ENCODE peak calls at places on chromosome 4, in five cellular contexts. J, O, F, K and A are unnamed samples.

GRCh38 chr4:184309241-184310170 is 91.8 kb upstream of the ENPP6 start:
- DNase-seq in K (no peak), O (no peak), J (no peak), F (no peak), A (no peak)

GRCh38 chr4:22099896-22100295 is 151.3 kb upstream of the KCNIP4 start:
- DNase-seq in J (no peak), F (no peak), O (no peak), K (no peak), A (no peak)

GRCh38 chr4:177087060-177087459 is 222.6 kb upstream of the NEIL3 start:
- DNase-seq in J (no peak), F (no peak), O (no peak), K (no peak), A (no peak)

GRCh38 chr4:6225469-6225868 is 25.1 kb upstream of the JAKMIP1 start:
- DNase-seq in J (peak; percentile 53), O (peak; percentile 12), F (no peak), K (no peak), A (no peak)

GRCh38 chr4:145734051-145734450 is 54.1 kb downstream of the C4orf51 start:
- DNase-seq in F (no peak), J (peak; percentile 41), K (no peak), O (no peak), A (no peak)

GRCh38 chr4:161189286-161190134 is 974.3 kb downstream of the FSTL5 start:
- DNase-seq in F (no peak), K (no peak), O (no peak), J (no peak), A (no peak)

GRCh38 chr4:37628977-37629609 is 57.1 kb downstream of the RELL1 start:
- DNase-seq in K (peak; percentile 85), O (peak; percentile 87), J (peak; percentile 67), F (no peak), A (no peak)

GRCh38 chr4:8005033-8005808 is 65.6 kb upstream of the AFAP1 start:
- DNase-seq in J (no peak), O (no peak), K (no peak), F (no peak), A (no peak)